ENCODE peak calls at places on chromosome 1, in four cellular contexts. One of them, this sample, is unnamed.

GRCh38 chr1:234869182-234870019 is 259.2 kb downstream of the TOMM20 start:
- DNase-seq in fibroblast of pulmonary artery: no peak
- DNase-seq in CD4-positive, alpha-beta T cell: no peak
- DNase-seq in thoracic aorta: no peak
- DNase-seq in this sample: no peak

GRCh38 chr1:10890391-10891073 is 94.1 kb upstream of the CASZ1 start:
- DNase-seq in fibroblast of pulmonary artery: no peak
- DNase-seq in CD4-positive, alpha-beta T cell: no peak
- DNase-seq in thoracic aorta: no peak
- DNase-seq in this sample: no peak

GRCh38 chr1:27031235-27032118 is 18.8 kb upstream of the TENT5B start:
- DNase-seq in fibroblast of pulmonary artery: peak
- DNase-seq in CD4-positive, alpha-beta T cell: no peak
- DNase-seq in thoracic aorta: peak
- DNase-seq in this sample: no peak

GRCh38 chr1:2611034-2611501 is 21.7 kb downstream of the MMEL1 start:
- DNase-seq in fibroblast of pulmonary artery: peak
- DNase-seq in CD4-positive, alpha-beta T cell: no peak
- DNase-seq in thoracic aorta: no peak
- DNase-seq in this sample: peak

GRCh38 chr1:15345711-15346355 is 63.9 kb upstream of the EFHD2 start:
- DNase-seq in fibroblast of pulmonary artery: no peak
- DNase-seq in CD4-positive, alpha-beta T cell: peak
- DNase-seq in thoracic aorta: no peak
- DNase-seq in this sample: no peak

GRCh38 chr1:7929637-7930036 is 11.0 kb downstream of the TNFRSF9 start:
- DNase-seq in fibroblast of pulmonary artery: no peak
- DNase-seq in CD4-positive, alpha-beta T cell: no peak
- DNase-seq in thoracic aorta: no peak
- DNase-seq in this sample: no peak

GRCh38 chr1:21175670-21176581 is 771 bp downstream of the EIF4G3 start:
- DNase-seq in fibroblast of pulmonary artery: no peak
- DNase-seq in CD4-positive, alpha-beta T cell: peak
- DNase-seq in thoracic aorta: no peak
- DNase-seq in this sample: peak

GRCh38 chr1:204426035-204426436 is 14.4 kb upstream of the PPP1R15B start:
- DNase-seq in fibroblast of pulmonary artery: peak
- DNase-seq in CD4-positive, alpha-beta T cell: no peak
- DNase-seq in thoracic aorta: no peak
- DNase-seq in this sample: no peak

GRCh38 chr1:32242341-32242851 is 4.6 kb upstream of the FAM167B start:
- DNase-seq in fibroblast of pulmonary artery: peak
- DNase-seq in CD4-positive, alpha-beta T cell: no peak
- DNase-seq in thoracic aorta: no peak
- DNase-seq in this sample: no peak

GRCh38 chr1:38127432-38127831 is 80.8 kb upstream of the POU3F1 start:
- DNase-seq in fibroblast of pulmonary artery: peak
- DNase-seq in CD4-positive, alpha-beta T cell: no peak
- DNase-seq in thoracic aorta: no peak
- DNase-seq in this sample: no peak

GRCh38 chr1:7594714-7595295 is 176.3 kb upstream of the VAMP3 start:
- DNase-seq in fibroblast of pulmonary artery: no peak
- DNase-seq in CD4-positive, alpha-beta T cell: no peak
- DNase-seq in thoracic aorta: no peak
- DNase-seq in this sample: no peak

GRCh38 chr1:75954594-75954993 is 22.4 kb upstream of the ASB17 start:
- DNase-seq in fibroblast of pulmonary artery: peak
- DNase-seq in CD4-positive, alpha-beta T cell: no peak
- DNase-seq in thoracic aorta: no peak
- DNase-seq in this sample: no peak

GRCh38 chr1:201310986-201311355 is 27.7 kb downstream of the PKP1 start:
- DNase-seq in fibroblast of pulmonary artery: no peak
- DNase-seq in CD4-positive, alpha-beta T cell: no peak
- DNase-seq in thoracic aorta: no peak
- DNase-seq in this sample: no peak

GRCh38 chr1:229065613-229066012 is 205.3 kb upstream of the RAB4A start:
- DNase-seq in fibroblast of pulmonary artery: no peak
- DNase-seq in CD4-positive, alpha-beta T cell: no peak
- DNase-seq in thoracic aorta: no peak
- DNase-seq in this sample: no peak

GRCh38 chr1:234102591-234102990 is 198.1 kb downstream of the SLC35F3 start:
- DNase-seq in fibroblast of pulmonary artery: no peak
- DNase-seq in CD4-positive, alpha-beta T cell: no peak
- DNase-seq in thoracic aorta: no peak
- DNase-seq in this sample: no peak

GRCh38 chr1:178520803-178521202 is 7.9 kb downstream of the TEX35 start:
- DNase-seq in fibroblast of pulmonary artery: no peak
- DNase-seq in CD4-positive, alpha-beta T cell: no peak
- DNase-seq in thoracic aorta: no peak
- DNase-seq in this sample: no peak

GRCh38 chr1:235923466-235924008 is 56.8 kb upstream of the LYST start:
- DNase-seq in fibroblast of pulmonary artery: peak
- DNase-seq in CD4-positive, alpha-beta T cell: peak
- DNase-seq in thoracic aorta: no peak
- DNase-seq in this sample: no peak

GRCh38 chr1:180415985-180416633 is 86.3 kb downstream of the ACBD6 start:
- DNase-seq in fibroblast of pulmonary artery: peak
- DNase-seq in CD4-positive, alpha-beta T cell: no peak
- DNase-seq in thoracic aorta: no peak
- DNase-seq in this sample: no peak

GRCh38 chr1:184222561-184223157 is 164.2 kb upstream of the C1orf21 start:
- DNase-seq in fibroblast of pulmonary artery: peak
- DNase-seq in CD4-positive, alpha-beta T cell: peak
- DNase-seq in thoracic aorta: no peak
- DNase-seq in this sample: peak

GRCh38 chr1:226100436-226101347 is 38.2 kb downstream of the H3-3A start:
- DNase-seq in fibroblast of pulmonary artery: peak
- DNase-seq in CD4-positive, alpha-beta T cell: peak
- DNase-seq in thoracic aorta: no peak
- DNase-seq in this sample: no peak

GRCh38 chr1:230210326-230210978 is 143.4 kb downstream of the GALNT2 start:
- DNase-seq in fibroblast of pulmonary artery: peak
- DNase-seq in CD4-positive, alpha-beta T cell: no peak
- DNase-seq in thoracic aorta: no peak
- DNase-seq in this sample: no peak

GRCh38 chr1:63966016-63966415 is 192.2 kb downstream of the ROR1 start:
- DNase-seq in fibroblast of pulmonary artery: no peak
- DNase-seq in CD4-positive, alpha-beta T cell: no peak
- DNase-seq in thoracic aorta: no peak
- DNase-seq in this sample: no peak

GRCh38 chr1:87644500-87645245 is 316.0 kb downstream of the LMO4 start:
- DNase-seq in fibroblast of pulmonary artery: peak
- DNase-seq in CD4-positive, alpha-beta T cell: no peak
- DNase-seq in thoracic aorta: no peak
- DNase-seq in this sample: no peak

GRCh38 chr1:174858301-174858700 is 141.4 kb upstream of the CACYBP start:
- DNase-seq in fibroblast of pulmonary artery: no peak
- DNase-seq in CD4-positive, alpha-beta T cell: no peak
- DNase-seq in thoracic aorta: no peak
- DNase-seq in this sample: no peak

GRCh38 chr1:32431736-32432400 is 33.0 kb upstream of the ZBTB8B start:
- DNase-seq in fibroblast of pulmonary artery: no peak
- DNase-seq in CD4-positive, alpha-beta T cell: no peak
- DNase-seq in thoracic aorta: no peak
- DNase-seq in this sample: no peak

GRCh38 chr1:33464552-33464951 is 7.9 kb upstream of the ZSCAN20 start:
- DNase-seq in fibroblast of pulmonary artery: no peak
- DNase-seq in CD4-positive, alpha-beta T cell: no peak
- DNase-seq in thoracic aorta: no peak
- DNase-seq in this sample: no peak

GRCh38 chr1:60133848-60134247 is 60.3 kb upstream of the C1orf87 start:
- DNase-seq in fibroblast of pulmonary artery: peak
- DNase-seq in CD4-positive, alpha-beta T cell: no peak
- DNase-seq in thoracic aorta: no peak
- DNase-seq in this sample: no peak

GRCh38 chr1:29211086-29212030 is 19.4 kb downstream of the MECR start:
- DNase-seq in fibroblast of pulmonary artery: no peak
- DNase-seq in CD4-positive, alpha-beta T cell: no peak
- DNase-seq in thoracic aorta: no peak
- DNase-seq in this sample: no peak

DNA sequence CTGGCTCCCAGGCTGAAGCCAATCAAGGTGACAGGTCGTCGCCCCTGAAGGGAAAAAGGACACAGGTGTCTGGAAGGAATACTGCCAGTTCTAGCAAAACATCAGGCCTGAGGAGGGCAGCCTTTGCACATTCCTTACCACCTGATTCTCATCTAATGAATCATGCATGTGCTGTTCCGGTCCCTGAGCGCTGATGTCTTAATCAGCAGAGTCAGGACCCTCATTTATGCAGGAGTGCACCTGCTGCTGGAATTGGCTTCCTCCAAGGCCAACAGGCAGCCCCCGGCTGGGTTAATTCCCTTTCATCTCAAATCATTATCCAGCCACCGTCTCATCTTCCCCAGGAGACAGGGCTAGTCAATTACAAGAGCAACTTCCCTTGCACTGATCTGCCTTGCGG is 62.3 kb downstream of the TMCO4 start:
- DNase-seq in fibroblast of pulmonary artery: peak
- DNase-seq in CD4-positive, alpha-beta T cell: no peak
- DNase-seq in thoracic aorta: no peak
- DNase-seq in this sample: no peak
- TF ChIP-seq CTCF in fibroblast of pulmonary artery: peak
- TF ChIP-seq CTCF in CD4-positive, alpha-beta T cell: no peak
- TF ChIP-seq CTCF in thoracic aorta: no peak
- TF ChIP-seq CTCF in this sample: no peak

GRCh38 chr1:28157901-28158300 is 18.6 kb downstream of the PTAFR start:
- DNase-seq in fibroblast of pulmonary artery: no peak
- DNase-seq in CD4-positive, alpha-beta T cell: no peak
- DNase-seq in thoracic aorta: no peak
- DNase-seq in this sample: no peak

GRCh38 chr1:28161770-28162550 is 14.5 kb downstream of the PTAFR start:
- DNase-seq in fibroblast of pulmonary artery: no peak
- DNase-seq in CD4-positive, alpha-beta T cell: no peak
- DNase-seq in thoracic aorta: no peak
- DNase-seq in this sample: no peak

GRCh38 chr1:28159243-28159642 is 17.2 kb downstream of the PTAFR start:
- DNase-seq in fibroblast of pulmonary artery: no peak
- DNase-seq in CD4-positive, alpha-beta T cell: no peak
- DNase-seq in thoracic aorta: no peak
- DNase-seq in this sample: no peak

GRCh38 chr1:28163496-28164120 is 12.9 kb downstream of the PTAFR start:
- DNase-seq in fibroblast of pulmonary artery: peak
- DNase-seq in CD4-positive, alpha-beta T cell: no peak
- DNase-seq in thoracic aorta: no peak
- DNase-seq in this sample: no peak

GRCh38 chr1:28160677-28161328 is 15.7 kb downstream of the PTAFR start:
- DNase-seq in fibroblast of pulmonary artery: peak
- DNase-seq in CD4-positive, alpha-beta T cell: no peak
- DNase-seq in thoracic aorta: no peak
- DNase-seq in this sample: no peak
- TF ChIP-seq CTCF in fibroblast of pulmonary artery: no peak
- TF ChIP-seq CTCF in CD4-positive, alpha-beta T cell: no peak
- TF ChIP-seq CTCF in thoracic aorta: no peak
- TF ChIP-seq CTCF in this sample: no peak

DNA sequence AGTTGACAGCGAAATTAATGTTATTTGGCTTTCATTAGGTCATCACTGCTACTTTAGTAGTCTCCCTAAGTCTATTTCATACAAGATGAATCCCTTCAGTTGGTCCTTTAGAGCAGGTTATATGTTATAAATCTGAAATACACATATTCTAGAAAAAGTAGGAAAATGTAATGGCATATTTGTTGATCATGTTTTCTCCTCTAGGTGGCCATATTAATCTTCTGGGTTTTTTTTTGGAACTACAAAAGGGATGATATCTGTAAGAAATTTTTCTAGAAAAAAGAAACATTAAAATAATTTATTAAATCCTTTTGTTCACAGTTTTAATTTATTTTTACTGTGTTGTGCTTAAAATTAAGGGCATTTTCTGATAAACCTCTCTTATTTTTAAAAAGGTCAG is 87.9 kb downstream of the SYT14 start:
- DNase-seq in fibroblast of pulmonary artery: no peak
- DNase-seq in CD4-positive, alpha-beta T cell: no peak
- DNase-seq in thoracic aorta: no peak
- DNase-seq in this sample: no peak
- TF ChIP-seq CTCF in fibroblast of pulmonary artery: peak
- TF ChIP-seq CTCF in CD4-positive, alpha-beta T cell: no peak
- TF ChIP-seq CTCF in thoracic aorta: no peak
- TF ChIP-seq CTCF in this sample: peak

GRCh38 chr1:224149733-224150132 is 33.3 kb upstream of the DEGS1 start:
- DNase-seq in fibroblast of pulmonary artery: no peak
- DNase-seq in CD4-positive, alpha-beta T cell: no peak
- DNase-seq in thoracic aorta: no peak
- DNase-seq in this sample: no peak

DNA sequence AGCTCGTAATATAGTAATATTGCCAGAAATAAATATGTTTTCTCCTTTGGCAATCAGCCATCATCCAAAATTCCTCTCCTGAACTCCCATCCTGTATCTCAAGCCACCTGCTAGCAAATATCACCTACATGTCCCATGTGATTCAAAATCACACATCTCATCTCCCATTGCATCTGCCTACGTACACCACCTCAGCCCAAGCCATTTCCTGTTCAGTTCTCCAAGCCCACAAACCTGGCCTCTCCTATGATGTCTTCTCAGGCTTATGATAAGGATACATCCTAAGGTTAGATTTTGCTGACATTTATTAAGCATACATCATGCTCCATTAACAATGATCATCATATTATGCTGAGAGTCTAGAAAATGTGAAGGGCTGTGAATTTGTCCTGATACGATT is 31.9 kb upstream of the DEGS1 start:
- DNase-seq in fibroblast of pulmonary artery: no peak
- DNase-seq in CD4-positive, alpha-beta T cell: no peak
- DNase-seq in thoracic aorta: no peak
- DNase-seq in this sample: no peak
- TF ChIP-seq CTCF in fibroblast of pulmonary artery: no peak
- TF ChIP-seq CTCF in CD4-positive, alpha-beta T cell: no peak
- TF ChIP-seq CTCF in thoracic aorta: no peak
- TF ChIP-seq CTCF in this sample: no peak

GRCh38 chr1:195717651-195718050 is 890.6 kb downstream of the KCNT2 start:
- DNase-seq in fibroblast of pulmonary artery: peak
- DNase-seq in CD4-positive, alpha-beta T cell: no peak
- DNase-seq in thoracic aorta: no peak
- DNase-seq in this sample: no peak
- TF ChIP-seq CTCF in fibroblast of pulmonary artery: peak
- TF ChIP-seq CTCF in CD4-positive, alpha-beta T cell: no peak
- TF ChIP-seq CTCF in thoracic aorta: no peak
- TF ChIP-seq CTCF in this sample: peak